ENCODE peak calls at places on chromosomes 16 and 17, in six cellular contexts. V, H, G, R, W and J are unnamed samples.

GRCh38 chr17:55314784-55315491 is 50.2 kb downstream of the HLF start:
- DNase-seq in V (no peak), H (no peak), G (no peak), R (no peak), W (no peak), J (peak; percentile 83)

GRCh38 chr17:56896217-56896967 is 17.5 kb downstream of the TRIM25 start:
- DNase-seq in V (no peak), H (no peak), G (no peak), R (no peak), W (no peak), J (no peak)

GRCh38 chr16:13992322-13992721 is 72.4 kb downstream of the ERCC4 start:
- DNase-seq in V (no peak), H (no peak), G (no peak), R (no peak), W (no peak), J (no peak)

GRCh38 chr16:2598723-2599122 is 60.9 kb downstream of the PDPK1 start:
- DNase-seq in V (no peak), H (no peak), G (no peak), R (no peak), W (no peak), J (no peak)

GRCh38 chr17:76527430-76528111 is 9.9 kb downstream of the CYGB start:
- DNase-seq in V (no peak), H (peak; percentile 61), G (peak; percentile 38), R (peak; percentile 80), W (peak; percentile 12), J (peak; percentile 19)

GRCh38 chr17:58577696-58578095 is 63.3 kb upstream of the MTMR4 start:
- DNase-seq in V (peak; percentile 50), H (no peak), G (no peak), R (peak; percentile 36), W (peak; percentile 8), J (peak; percentile 23)

GRCh38 chr16:72760581-72760980 is 287.3 kb downstream of the ZFHX3 start:
- DNase-seq in V (no peak), H (no peak), G (no peak), R (no peak), W (no peak), J (no peak)

GRCh38 chr16:82460761-82461160 is 166.0 kb upstream of the CDH13 start:
- DNase-seq in V (no peak), H (no peak), G (no peak), R (no peak), W (no peak), J (no peak)

GRCh38 chr17:81720267-81721071 is 8.4 kb downstream of the SLC25A10 start:
- DNase-seq in V (no peak), H (no peak), G (no peak), R (no peak), W (no peak), J (no peak)

GRCh38 chr17:82103588-82104451 is 5.8 kb upstream of the FASN start:
- DNase-seq in V (peak; percentile 83), H (no peak), G (no peak), R (no peak), W (no peak), J (no peak)

GRCh38 chr17:57033296-57033695 is 51.8 kb upstream of the AKAP1 start:
- DNase-seq in V (no peak), H (no peak), G (peak; percentile 50), R (no peak), W (no peak), J (no peak)

GRCh38 chr17:48294989-48295892 is 134.8 kb downstream of the SKAP1 start:
- DNase-seq in V (no peak), H (peak; percentile 16), G (no peak), R (no peak), W (no peak), J (no peak)

GRCh38 chr16:5347561-5347960 is 250.0 kb upstream of the EEF2KMT start:
- DNase-seq in V (no peak), H (no peak), G (no peak), R (no peak), W (no peak), J (no peak)

GRCh38 chr17:30153463-30153862 is 36.8 kb downstream of the NSRP1 start:
- DNase-seq in V (no peak), H (no peak), G (no peak), R (no peak), W (no peak), J (no peak)

GRCh38 chr16:57643166-57643813 is 14.9 kb downstream of the ADGRG1 start:
- DNase-seq in V (no peak), H (no peak), G (no peak), R (peak; percentile 70), W (no peak), J (no peak)

GRCh38 chr16:69927056-69927757 is 23.9 kb upstream of the CLEC18A start:
- DNase-seq in V (no peak), H (no peak), G (no peak), R (peak; percentile 60), W (no peak), J (no peak)
- H3K27ac ChIP-seq in V (no peak overlapping the region), H (no peak overlapping the region), G (peak overlapping the region; percentile 96), R (no peak overlapping the region), W (no peak overlapping the region), J (no peak overlapping the region)

GRCh38 chr16:88957456-88957767 is 19.6 kb downstream of the CBFA2T3 start:
- DNase-seq in V (no peak), H (no peak), G (no peak), R (no peak), W (no peak), J (no peak)

GRCh38 chr16:88960516-88960915 is 16.5 kb downstream of the CBFA2T3 start:
- DNase-seq in V (no peak), H (no peak), G (no peak), R (no peak), W (no peak), J (no peak)

GRCh38 chr16:88961031-88961430 is 16.0 kb downstream of the CBFA2T3 start:
- DNase-seq in V (no peak), H (no peak), G (no peak), R (no peak), W (no peak), J (no peak)

GRCh38 chr16:88957887-88958577 is 19.0 kb downstream of the CBFA2T3 start:
- DNase-seq in V (no peak), H (no peak), G (no peak), R (no peak), W (no peak), J (no peak)

GRCh38 chr16:88959022-88959421 is 18.0 kb downstream of the CBFA2T3 start:
- DNase-seq in V (no peak), H (no peak), G (no peak), R (no peak), W (no peak), J (no peak)
- H3K4me3 ChIP-seq in V (peak overlapping the region; percentile 4), H (no peak overlapping the region), G (no peak overlapping the region), R (no peak overlapping the region), W (no peak overlapping the region), J (no peak overlapping the region)

GRCh38 chr16:56191807-56192643 is 736 bp downstream of the GNAO1 start:
- DNase-seq in V (no peak), H (no peak), G (no peak), R (no peak), W (no peak), J (no peak)

GRCh38 chr16:56192971-56193936 is 2.0 kb downstream of the GNAO1 start:
- DNase-seq in V (no peak), H (no peak), G (no peak), R (no peak), W (no peak), J (no peak)

GRCh38 chr16:56190903-56191806 is at the start of gene GNAO1:
- DNase-seq in V (peak; percentile 69), H (no peak), G (no peak), R (peak; percentile 51), W (peak; percentile 61), J (no peak)

GRCh38 chr16:56192644-56192960 is 1.3 kb downstream of the GNAO1 start:
- DNase-seq in V (no peak), H (no peak), G (no peak), R (no peak), W (no peak), J (no peak)

GRCh38 chr16:56189990-56190902 is 1.0 kb upstream of the GNAO1 start:
- DNase-seq in V (peak; percentile 43), H (no peak), G (no peak), R (no peak), W (no peak), J (no peak)
- H3K27me3 ChIP-seq in V (peaks cover 12% of the 10 kb centered on the region), H (no peaks in the 10 kb centered on the region), G (no peaks in the 10 kb centered on the region), R (peaks cover 53% of the 10 kb centered on the region), W (peaks cover 5% of the 10 kb centered on the region), J (peaks cover 41% of the 10 kb centered on the region)

DNA sequence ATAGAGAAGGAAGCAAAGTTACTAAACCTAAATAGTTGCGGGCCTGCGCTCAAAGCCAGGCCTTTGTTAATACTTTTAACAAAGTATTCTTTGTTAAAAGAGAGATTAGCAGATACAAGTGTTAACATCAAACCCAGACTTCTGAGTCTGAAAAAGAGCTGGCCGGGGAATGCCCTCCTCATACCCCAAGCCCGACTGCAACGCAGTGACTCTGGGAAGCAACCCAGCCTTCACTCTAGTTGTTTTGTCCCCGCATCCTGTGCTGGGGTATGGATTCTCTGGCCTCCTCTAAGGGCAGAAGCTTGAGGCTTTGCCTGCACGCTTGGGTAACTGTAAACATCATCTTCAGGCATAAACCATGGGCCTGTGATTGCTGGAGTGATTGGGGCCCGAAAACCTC is 48.3 kb downstream of the ADCY7 start:
- DNase-seq in V (no peak), H (no peak), G (no peak), R (no peak), W (no peak), J (no peak)
- H3K27ac ChIP-seq in V (no peak overlapping the region), H (no peak overlapping the region), G (no peak overlapping the region), R (no peak overlapping the region), W (no peak overlapping the region), J (no peak overlapping the region)

GRCh38 chr17:74413491-74413890 is 18.4 kb upstream of the GPRC5C start:
- DNase-seq in V (no peak), H (no peak), G (no peak), R (no peak), W (no peak), J (no peak)
- H3K4me3 ChIP-seq in V (no peak overlapping the region), H (no peak overlapping the region), G (no peak overlapping the region), R (no peak overlapping the region), W (no peak overlapping the region), J (no peak overlapping the region)

GRCh38 chr17:42387221-42387657 is 1.0 kb downstream of the STAT3 start:
- DNase-seq in V (no peak), H (peak; percentile 25), G (no peak), R (peak; percentile 74), W (no peak), J (peak; percentile 35)

GRCh38 chr17:42380935-42381334 is 7.3 kb downstream of the STAT3 start:
- DNase-seq in V (no peak), H (no peak), G (no peak), R (no peak), W (no peak), J (no peak)

GRCh38 chr17:42386784-42387183 is 1.5 kb downstream of the STAT3 start:
- DNase-seq in V (no peak), H (no peak), G (no peak), R (no peak), W (no peak), J (no peak)

GRCh38 chr17:42378597-42379594 is 9.3 kb downstream of the STAT3 start:
- DNase-seq in V (no peak), H (no peak), G (no peak), R (peak; percentile 34), W (no peak), J (peak; percentile 35)

DNA sequence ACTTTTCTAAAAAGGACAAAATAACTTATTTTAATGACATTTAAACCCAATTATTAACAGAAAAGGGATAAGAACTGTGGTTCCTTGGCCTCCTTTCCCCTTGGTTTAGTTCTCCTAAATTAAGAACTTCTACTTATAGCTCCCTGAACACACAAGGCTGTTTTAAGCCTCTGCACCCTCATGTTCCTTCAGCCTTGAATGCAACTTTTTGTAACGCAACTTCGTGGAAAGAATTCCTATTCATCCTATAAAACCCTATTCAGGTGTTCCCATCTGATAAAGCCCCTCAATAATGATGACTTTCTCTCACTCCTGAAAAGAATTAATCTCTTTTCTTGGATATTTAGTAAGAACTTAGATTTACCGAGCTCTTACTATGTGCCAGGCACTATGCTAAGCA is 6.3 kb downstream of the STAT3 start:
- DNase-seq in V (no peak), H (no peak), G (no peak), R (no peak), W (no peak), J (no peak)
- H3K27me3 ChIP-seq in V (no peaks in the 10 kb centered on the region), H (no peaks in the 10 kb centered on the region), G (no peaks in the 10 kb centered on the region), R (no peaks in the 10 kb centered on the region), W (no peaks in the 10 kb centered on the region), J (no peaks in the 10 kb centered on the region)